ENCODE peak calls at places on chromosomes 7 and 10, in seven cellular contexts. S, W, Q, X, V, C and D are unnamed samples.

GRCh38 chr10:79610601-79611191 is at the start of gene SFTPA1:
- DNase-seq in S (no peak), W (no peak), Q (no peak), X (no peak), V (no peak), C (no peak), D (no peak)

GRCh38 chr7:390761-391410 is 100.9 kb downstream of the FOXL3 start:
- DNase-seq in S (no peak), W (no peak), Q (peak), X (no peak), V (no peak), C (no peak), D (peak)

GRCh38 chr7:85423209-85423895 is 236.5 kb upstream of the SEMA3D start:
- DNase-seq in S (no peak), W (no peak), Q (peak), X (no peak), V (no peak), C (no peak), D (no peak)

GRCh38 chr10:37737336-37737735 is 120.1 kb downstream of the ZNF248 start:
- DNase-seq in S (no peak), W (no peak), Q (no peak), X (no peak), V (no peak), C (no peak), D (no peak)

GRCh38 chr10:77431209-77431611 is 206.4 kb downstream of the KCNMA1 start:
- DNase-seq in S (peak), W (no peak), Q (no peak), X (peak), V (peak), C (no peak), D (no peak)

GRCh38 chr7:2932761-2933251 is 88.7 kb upstream of the GNA12 start:
- DNase-seq in S (no peak), W (no peak), Q (peak), X (no peak), V (no peak), C (no peak), D (no peak)

GRCh38 chr7:72028267-72028666 is 383.9 kb downstream of the CALN1 start:
- DNase-seq in S (no peak), W (no peak), Q (no peak), X (no peak), V (no peak), C (no peak), D (no peak)

GRCh38 chr7:48085433-48085791 is 3.7 kb upstream of the UPP1 start:
- DNase-seq in S (no peak), W (no peak), Q (no peak), X (no peak), V (no peak), C (no peak), D (no peak)

GRCh38 chr10:110475722-110476515 is 21.8 kb upstream of the DUSP5 start:
- DNase-seq in S (no peak), W (no peak), Q (no peak), X (no peak), V (no peak), C (no peak), D (no peak)

GRCh38 chr7:25456467-25457171 is 228.3 kb upstream of the NPVF start:
- DNase-seq in S (no peak), W (no peak), Q (no peak), X (no peak), V (no peak), C (no peak), D (peak)
- H3K4me3 ChIP-seq in S (no peak), W (no peak), Q (no peak), X (no peak), V (no peak), C (no peak), D (no peak)

GRCh38 chr10:74332398-74332797 is 181.4 kb downstream of the ADK start:
- DNase-seq in S (peak), W (no peak), Q (no peak), X (no peak), V (no peak), C (no peak), D (no peak)
- H3K4me3 ChIP-seq in S (peak), W (no peak), Q (no peak), X (no peak), V (no peak), C (no peak), D (no peak)

DNA sequence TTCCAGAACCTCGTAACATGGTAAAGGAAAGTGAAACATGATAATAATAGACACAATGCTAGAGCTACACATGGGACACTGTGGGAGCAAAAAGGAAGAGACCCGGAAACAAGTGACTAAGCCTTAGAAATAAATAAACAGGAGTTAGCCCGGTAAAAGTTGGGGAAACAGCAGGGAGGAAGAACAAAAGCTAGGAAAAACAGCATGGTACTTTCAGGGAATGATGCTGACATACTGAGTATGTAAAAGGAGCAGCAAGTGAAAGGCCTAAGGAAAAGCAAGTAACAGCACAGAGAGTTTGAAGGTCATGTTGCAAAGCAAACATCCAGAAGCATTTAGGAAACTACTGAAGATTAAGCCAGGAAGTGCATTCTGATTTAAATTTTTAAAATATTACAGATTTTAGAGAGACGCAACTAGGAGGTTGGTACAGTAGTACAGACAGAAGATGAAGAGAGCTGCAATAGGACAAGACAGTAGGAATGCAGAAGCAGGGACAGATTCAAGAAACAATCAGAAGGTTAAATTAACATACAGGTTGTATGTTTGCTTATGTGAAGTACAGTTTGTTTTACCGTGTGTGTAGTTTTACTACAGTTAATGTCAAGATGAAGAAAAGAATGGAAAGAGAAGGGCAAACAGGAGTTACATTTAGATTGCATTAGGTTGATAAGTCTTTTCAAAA is 63.7 kb downstream of the ARHGAP12 start:
- DNase-seq in S (peak), W (peak), Q (no peak), X (peak), V (no peak), C (no peak), D (no peak)
- H3K4me3 ChIP-seq in S (peak), W (no peak), Q (no peak), X (no peak), V (no peak), C (no peak), D (no peak)

GRCh38 chr7:74029094-74029785 is 1.3 kb downstream of the ELN start:
- DNase-seq in S (no peak), W (no peak), Q (peak), X (no peak), V (no peak), C (no peak), D (peak)

GRCh38 chr7:74029991-74030415 is 2.0 kb downstream of the ELN start:
- DNase-seq in S (no peak), W (no peak), Q (peak), X (no peak), V (no peak), C (no peak), D (no peak)

GRCh38 chr7:74027124-74027682 is 770 bp upstream of the ELN start:
- DNase-seq in S (no peak), W (no peak), Q (peak), X (no peak), V (no peak), C (no peak), D (no peak)

GRCh38 chr7:74027683-74028320 is at the start of gene ELN:
- DNase-seq in S (peak), W (no peak), Q (peak), X (no peak), V (peak), C (no peak), D (peak)

GRCh38 chr7:74028321-74028812 is 394 bp downstream of the ELN start:
- DNase-seq in S (no peak), W (no peak), Q (peak), X (no peak), V (no peak), C (no peak), D (no peak)
- H3K4me3 ChIP-seq in S (peak), W (no peak), Q (peak), X (no peak), V (no peak), C (no peak), D (no peak)

GRCh38 chr7:122674502-122674901 is 24.4 kb downstream of the RNF133 start:
- DNase-seq in S (peak), W (peak), Q (no peak), X (no peak), V (no peak), C (no peak), D (no peak)
- H3K4me3 ChIP-seq in S (peak), W (no peak), Q (no peak), X (no peak), V (no peak), C (no peak), D (no peak)

GRCh38 chr7:95687759-95688343 is 84.5 kb upstream of the DYNC1I1 start:
- DNase-seq in S (peak), W (peak), Q (no peak), X (peak), V (peak), C (peak), D (peak)

GRCh38 chr7:95686109-95686508 is 86.2 kb upstream of the DYNC1I1 start:
- DNase-seq in S (peak), W (peak), Q (no peak), X (no peak), V (peak), C (peak), D (peak)

GRCh38 chr7:95682913-95683312 is 86.6 kb upstream of the PDK4 start:
- DNase-seq in S (no peak), W (no peak), Q (no peak), X (no peak), V (no peak), C (no peak), D (no peak)

GRCh38 chr7:95684505-95684904 is 87.8 kb upstream of the DYNC1I1 start:
- DNase-seq in S (no peak), W (no peak), Q (no peak), X (no peak), V (no peak), C (no peak), D (no peak)

GRCh38 chr7:95684037-95684436 is 87.7 kb upstream of the PDK4 start:
- DNase-seq in S (peak), W (peak), Q (no peak), X (no peak), V (peak), C (peak), D (no peak)
- H3K4me3 ChIP-seq in S (no peak), W (no peak), Q (no peak), X (no peak), V (no peak), C (no peak), D (no peak)

DNA sequence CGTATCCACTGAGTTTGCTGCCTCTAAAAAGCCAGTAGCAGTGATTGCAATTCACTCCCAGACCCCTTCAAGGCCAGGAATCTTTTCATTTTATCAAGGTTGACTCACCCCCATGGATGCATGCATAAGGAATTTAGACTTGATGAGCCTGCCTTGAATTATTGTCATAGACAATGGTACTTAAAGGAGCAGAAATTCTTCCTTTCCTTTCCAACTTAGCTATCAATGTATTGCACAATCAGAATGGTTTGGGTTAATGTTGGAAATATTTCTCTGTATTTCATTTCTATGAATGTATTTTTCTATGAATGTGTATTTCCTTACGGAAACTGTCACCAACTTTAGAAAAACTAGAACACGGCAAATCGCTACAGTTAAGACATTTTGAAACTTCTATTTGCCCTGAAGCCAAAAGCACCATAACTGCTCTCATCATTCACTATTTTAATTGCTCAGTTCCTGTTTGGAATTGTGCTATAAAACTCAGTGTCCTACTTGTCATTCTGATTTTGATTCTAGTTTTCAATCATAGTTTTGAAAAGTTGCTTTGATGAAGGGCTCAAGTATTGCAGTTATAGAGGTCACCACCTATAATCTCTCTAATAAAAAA is 355.7 kb upstream of the AKR1E2 start:
- DNase-seq in S (peak), W (peak), Q (no peak), X (no peak), V (no peak), C (no peak), D (no peak)
- H3K4me3 ChIP-seq in S (no peak), W (no peak), Q (no peak), X (no peak), V (no peak), C (no peak), D (no peak)

GRCh38 chr7:157011333-157012112 is 1.1 kb upstream of the MNX1 start:
- DNase-seq in S (no peak), W (no peak), Q (peak), X (no peak), V (no peak), C (no peak), D (no peak)

GRCh38 chr7:157009778-157010587 is 480 bp downstream of the MNX1 start:
- DNase-seq in S (no peak), W (no peak), Q (peak), X (no peak), V (no peak), C (no peak), D (no peak)

GRCh38 chr7:157009170-157009777 is 1.2 kb downstream of the MNX1 start:
- DNase-seq in S (no peak), W (no peak), Q (peak), X (no peak), V (no peak), C (no peak), D (peak)

GRCh38 chr7:157012113-157012547 is 1.7 kb upstream of the MNX1 start:
- DNase-seq in S (no peak), W (no peak), Q (no peak), X (no peak), V (no peak), C (no peak), D (no peak)

GRCh38 chr7:157010588-157011332 is at the start of gene MNX1:
- DNase-seq in S (no peak), W (no peak), Q (peak), X (peak), V (peak), C (peak), D (peak)
- H3K4me3 ChIP-seq in S (peak), W (no peak), Q (peak), X (peak), V (peak), C (peak), D (peak)